ENCODE peak calls at places on chromosomes 16 and 17, in ten cellular contexts. K is hippocampal formation; W is colonic mucosa; J is HTR-8/SVneo; U is activated naive CD4-positive, alpha-beta T cell; D is substantia nigra; R is dorsolateral prefrontal cortex; X is erythroblast; P is activated CD4-positive, alpha-beta memory T cell treated with anti-CD3 and anti-CD28 coated beads, Interleukin-2, amount 10 ng/mL, durations not matched to agents 7 days and 5 days; S is LHCN-M2. I is an unnamed sample.

GRCh38 chr17:50630524-50631194 is 4.0 kb upstream of the ABCC3 start:
- DNase-seq in K (no peak), W (peak; percentile 94), J (peak; percentile 82), U (peak; percentile 10), D (no peak), R (no peak), X (peak; percentile 48), P (peak; percentile 72), S (no peak), I (peak; percentile 39)

GRCh38 chr17:19249681-19250080 is 12.5 kb downstream of the EPN2 start:
- DNase-seq in K (no peak), W (no peak), J (no peak), U (no peak), D (no peak), R (no peak), X (no peak), P (no peak), S (no peak), I (no peak)

GRCh38 chr16:83947642-83948234 is 5.3 kb upstream of the OSGIN1 start:
- DNase-seq in K (no peak), W (no peak), J (no peak), U (no peak), D (no peak), R (no peak), X (no peak), P (no peak), S (no peak), I (no peak)

GRCh38 chr16:49499018-49499785 is 125.6 kb downstream of the C16orf78 start:
- DNase-seq in K (no peak), W (no peak), J (no peak), U (no peak), D (no peak), R (peak; percentile 59), X (no peak), P (no peak), S (no peak), I (no peak)

GRCh38 chr17:82031885-82032627 is 578 bp downstream of the RAC3 start:
- DNase-seq in K (no peak), W (peak; percentile 80), J (peak; percentile 41), U (no peak), D (no peak), R (no peak), X (peak; percentile 60), P (peak; percentile 58), S (no peak), I (no peak)

GRCh38 chr17:38730526-38731379 is 612 bp downstream of the CISD3 start:
- DNase-seq in K (no peak), W (peak; percentile 95), J (peak; percentile 68), U (no peak), D (peak; percentile 34), R (no peak), X (peak; percentile 54), P (no peak), S (peak; percentile 65), I (peak; percentile 60)

GRCh38 chr16:87757841-87758426 is 7.9 kb downstream of the KLHDC4 start:
- DNase-seq in K (no peak), W (no peak), J (no peak), U (no peak), D (no peak), R (no peak), X (no peak), P (no peak), S (peak; percentile 19), I (no peak)

GRCh38 chr17:46063239-46063638 is 64.2 kb downstream of the STH start:
- DNase-seq in K (no peak), W (no peak), J (peak; percentile 90), U (no peak), D (no peak), R (no peak), X (peak; percentile 70), P (no peak), S (peak; percentile 83), I (no peak)

GRCh38 chr17:38903404-38903803 is 22.0 kb upstream of the LASP1NB start:
- DNase-seq in K (no peak), W (no peak), J (no peak), U (no peak), D (no peak), R (no peak), X (no peak), P (no peak), S (no peak), I (no peak)

GRCh38 chr16:2532494-2533141 is 1.4 kb upstream of the CEMP1 start:
- DNase-seq in K (no peak), W (peak; percentile 87), J (peak; percentile 48), U (no peak), D (peak; percentile 47), R (peak; percentile 78), X (peak; percentile 73), P (peak; percentile 74), S (peak; percentile 25), I (no peak)

GRCh38 chr17:77373298-77374169 is 232.8 kb downstream of the SEC14L1 start:
- DNase-seq in K (no peak), W (no peak), J (no peak), U (no peak), D (peak; percentile 68), R (no peak), X (peak; percentile 39), P (peak; percentile 56), S (no peak), I (peak; percentile 62)

GRCh38 chr17:4150106-4150505 is 7.1 kb downstream of the CYB5D2 start:
- DNase-seq in K (no peak), W (no peak), J (no peak), U (no peak), D (no peak), R (no peak), X (no peak), P (no peak), S (no peak), I (no peak)

GRCh38 chr16:27844826-27845225 is 218.7 kb downstream of the GSG1L start:
- DNase-seq in K (no peak), W (no peak), J (no peak), U (no peak), D (no peak), R (peak; percentile 17), X (no peak), P (no peak), S (no peak), I (no peak)

GRCh38 chr17:78257810-78258322 is 26.4 kb downstream of the TMEM235 start:
- DNase-seq in K (no peak), W (no peak), J (no peak), U (no peak), D (no peak), R (no peak), X (peak; percentile 48), P (no peak), S (no peak), I (peak; percentile 42)

GRCh38 chr17:12140685-12141084 is 120.0 kb downstream of the MAP2K4 start:
- DNase-seq in K (no peak), W (no peak), J (no peak), U (no peak), D (no peak), R (no peak), X (no peak), P (no peak), S (no peak), I (no peak)

GRCh38 chr17:45246861-45247428 is 14.9 kb downstream of the SPATA32 start:
- DNase-seq in K (no peak), W (no peak), J (no peak), U (no peak), D (no peak), R (no peak), X (no peak), P (no peak), S (no peak), I (no peak)

GRCh38 chr17:8248751-8249607 is at the start of gene PFAS:
- DNase-seq in K (peak; percentile 88), W (peak; percentile 98), J (peak; percentile 95), U (peak; percentile 94), D (peak; percentile 90), R (peak; percentile 96), X (peak; percentile 98), P (peak; percentile 96), S (peak; percentile 90), I (peak; percentile 93)

GRCh38 chr17:57553991-57554825 is 190.9 kb downstream of the CCDC182 start:
- DNase-seq in K (no peak), W (no peak), J (no peak), U (no peak), D (no peak), R (no peak), X (peak; percentile 71), P (no peak), S (peak; percentile 55), I (peak; percentile 55)

GRCh38 chr17:64420143-64420670 is 28.7 kb upstream of the MILR1 start:
- DNase-seq in K (peak; percentile 14), W (peak; percentile 39), J (peak; percentile 77), U (no peak), D (no peak), R (no peak), X (peak; percentile 82), P (peak; percentile 34), S (peak; percentile 88), I (peak; percentile 42)

GRCh38 chr17:41588126-41588810 is 1.6 kb upstream of the KRT14 start:
- DNase-seq in K (no peak), W (no peak), J (no peak), U (no peak), D (no peak), R (no peak), X (no peak), P (no peak), S (no peak), I (no peak)

GRCh38 chr17:75813081-75814020 is 28.7 kb downstream of the UNK start:
- DNase-seq in K (no peak), W (no peak), J (no peak), U (no peak), D (no peak), R (peak; percentile 32), X (peak; percentile 30), P (no peak), S (no peak), I (no peak)

GRCh38 chr17:80559688-80560290 is 15.2 kb downstream of the RPTOR start:
- DNase-seq in K (no peak), W (no peak), J (no peak), U (no peak), D (no peak), R (no peak), X (no peak), P (no peak), S (peak; percentile 68), I (no peak)

GRCh38 chr16:88601313-88602036 is 31.3 kb downstream of the ZC3H18 start:
- DNase-seq in K (no peak), W (no peak), J (no peak), U (no peak), D (no peak), R (no peak), X (no peak), P (no peak), S (no peak), I (no peak)

GRCh38 chr17:78868391-78868790 is 27.8 kb upstream of the USP36 start:
- DNase-seq in K (no peak), W (no peak), J (no peak), U (no peak), D (no peak), R (no peak), X (no peak), P (no peak), S (peak; percentile 91), I (no peak)

GRCh38 chr17:77768475-77768874 is 190.0 kb upstream of the TNRC6C start:
- DNase-seq in K (no peak), W (no peak), J (no peak), U (no peak), D (no peak), R (no peak), X (no peak), P (no peak), S (no peak), I (no peak)

GRCh38 chr16:56824804-56825203 is 40.2 kb upstream of the SLC12A3 start:
- DNase-seq in K (no peak), W (no peak), J (no peak), U (no peak), D (no peak), R (no peak), X (no peak), P (no peak), S (no peak), I (no peak)

GRCh38 chr17:40598928-40599627 is 33.8 kb upstream of the CCR7 start:
- DNase-seq in K (no peak), W (no peak), J (no peak), U (no peak), D (no peak), R (no peak), X (no peak), P (peak; percentile 47), S (peak; percentile 72), I (no peak)

GRCh38 chr17:56499799-56500388 is 93.6 kb upstream of the NOG start:
- DNase-seq in K (no peak), W (no peak), J (no peak), U (no peak), D (no peak), R (no peak), X (peak; percentile 55), P (peak; percentile 19), S (peak; percentile 60), I (peak; percentile 23)